ENCODE peak calls at places on chromosomes 4 and X, in four cellular contexts. One of them, this sample, is unnamed.

GRCh38 chr4:142474398-142475087 is 371.6 kb downstream of the INPP4B start:
- DNase-seq in heart right ventricle: no peak
- DNase-seq in spleen: no peak
- DNase-seq in left lung: no peak
- DNase-seq in this sample: peak; percentile 3

GRCh38 chr4:53929311-53929710 is 135.1 kb downstream of the CHIC2 start:
- DNase-seq in left lung: no peak
- DNase-seq in spleen: no peak
- DNase-seq in heart right ventricle: no peak
- DNase-seq in this sample: no peak

GRCh38 chr4:185005209-185005819 is 13.0 kb upstream of the HELT start:
- DNase-seq in left lung: peak; percentile 85
- DNase-seq in spleen: peak; percentile 92
- DNase-seq in heart right ventricle: peak; percentile 81
- DNase-seq in this sample: no peak

GRCh38 chr4:76090241-76090691 is 15.8 kb downstream of the ART3 start:
- DNase-seq in spleen: no peak
- DNase-seq in heart right ventricle: no peak
- DNase-seq in left lung: peak; percentile 53
- DNase-seq in this sample: peak; percentile 17

GRCh38 chr4:44771789-44772188 is 45.4 kb upstream of the GNPDA2 start:
- DNase-seq in heart right ventricle: no peak
- DNase-seq in spleen: no peak
- DNase-seq in left lung: no peak
- DNase-seq in this sample: no peak

GRCh38 chr4:152957437-152958185 is 21.5 kb downstream of the FHDC1 start:
- DNase-seq in spleen: no peak
- DNase-seq in heart right ventricle: peak; percentile 64
- DNase-seq in left lung: peak; percentile 67
- DNase-seq in this sample: no peak

GRCh38 chrX:112636951-112637541 is 42.7 kb downstream of the LHFPL1 start:
- DNase-seq in left lung: no peak
- DNase-seq in heart right ventricle: no peak
- DNase-seq in spleen: no peak
- DNase-seq in this sample: no peak

GRCh38 chr4:37873383-37873782 is 17.5 kb upstream of the TBC1D1 start:
- DNase-seq in heart right ventricle: no peak
- DNase-seq in left lung: no peak
- DNase-seq in spleen: no peak
- DNase-seq in this sample: no peak

GRCh38 chrX:82134378-82134777 is 932.5 kb downstream of the SH3BGRL start:
- DNase-seq in spleen: no peak
- DNase-seq in left lung: no peak
- DNase-seq in heart right ventricle: no peak
- DNase-seq in this sample: no peak

GRCh38 chr4:185597532-185598188 is 62.4 kb upstream of the PDLIM3 start:
- DNase-seq in left lung: peak; percentile 52
- DNase-seq in spleen: peak; percentile 87
- DNase-seq in heart right ventricle: peak; percentile 72
- DNase-seq in this sample: peak; percentile 20

GRCh38 chr4:9771069-9771468 is 10.4 kb upstream of the DRD5 start:
- DNase-seq in heart right ventricle: no peak
- DNase-seq in left lung: no peak
- DNase-seq in spleen: no peak
- DNase-seq in this sample: no peak

GRCh38 chr4:9764155-9764696 is 17.2 kb upstream of the DRD5 start:
- DNase-seq in spleen: no peak
- DNase-seq in left lung: no peak
- DNase-seq in heart right ventricle: no peak
- DNase-seq in this sample: no peak

GRCh38 chr4:9762823-9763475 is 18.5 kb upstream of the DRD5 start:
- DNase-seq in left lung: peak; percentile 48
- DNase-seq in heart right ventricle: no peak
- DNase-seq in spleen: no peak
- DNase-seq in this sample: peak; percentile 34

DNA sequence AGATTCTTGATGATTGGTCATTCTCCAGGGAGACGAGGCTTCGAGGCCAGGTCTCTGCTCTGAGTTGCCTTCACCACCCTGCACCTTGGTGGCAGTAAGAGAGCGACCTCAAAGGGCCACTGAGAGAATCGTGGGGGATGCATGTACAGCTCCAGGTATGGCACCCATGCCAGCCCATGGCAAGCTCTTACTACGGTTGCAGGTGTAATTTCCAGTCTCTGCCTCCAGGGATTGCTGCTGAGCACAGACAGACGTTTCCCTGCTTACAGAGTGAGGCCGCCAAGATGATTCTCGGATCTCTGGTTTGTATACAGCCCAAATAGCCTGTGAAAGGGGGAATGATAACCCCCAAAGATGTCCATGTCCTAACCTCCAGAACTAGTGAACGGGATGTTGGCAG is 16.3 kb upstream of the DRD5 start:
- DNase-seq in heart right ventricle: no peak
- DNase-seq in spleen: no peak
- DNase-seq in left lung: no peak
- DNase-seq in this sample: peak; percentile 31
- TF ChIP-seq CTCF in heart right ventricle: peak; percentile 48
- TF ChIP-seq CTCF in spleen: peak; percentile 26
- TF ChIP-seq CTCF in left lung: peak; percentile 30
- TF ChIP-seq CTCF in this sample: peak; percentile 65

DNA sequence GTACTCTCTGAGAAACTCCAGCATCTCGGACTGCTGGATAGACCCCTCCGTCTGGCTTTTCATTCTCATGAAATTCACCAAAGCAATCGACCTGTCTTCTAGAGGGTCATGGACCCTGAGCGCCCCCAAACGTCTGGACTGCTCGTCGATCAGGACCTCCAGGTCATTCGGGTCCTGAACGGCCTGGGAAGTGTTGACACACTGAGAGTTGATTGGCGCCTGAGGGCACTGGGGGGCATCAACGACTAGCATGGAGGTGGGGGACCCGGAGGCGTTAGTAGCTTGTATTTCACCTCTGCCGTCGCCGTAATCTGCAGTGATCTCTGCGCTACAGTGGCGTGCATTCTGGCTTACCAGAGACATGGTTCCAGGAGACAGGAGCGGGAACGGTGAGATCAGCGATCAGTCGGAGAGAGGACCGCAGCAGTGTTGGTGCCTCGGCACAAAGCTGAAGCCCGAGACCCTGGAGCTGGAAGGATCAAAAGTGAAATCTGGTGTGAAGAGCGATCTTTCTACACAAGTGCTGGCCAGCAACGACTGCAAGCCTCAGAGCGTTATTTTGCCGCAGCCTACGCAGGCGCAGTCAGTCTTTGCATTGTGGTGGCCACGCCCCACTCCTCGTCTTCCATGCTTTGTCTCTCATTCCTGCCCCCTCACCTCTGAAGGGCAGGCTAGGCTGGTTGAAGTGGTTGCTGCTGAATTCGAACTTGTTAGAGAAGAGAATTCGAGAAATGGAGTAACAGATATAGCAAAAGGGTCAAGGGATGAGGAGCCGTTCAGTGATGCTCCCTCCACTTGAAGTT is at the start of gene MAGEE2:
- DNase-seq in spleen: peak; percentile 56
- DNase-seq in heart right ventricle: peak; percentile 18
- DNase-seq in left lung: no peak
- DNase-seq in this sample: no peak
- TF ChIP-seq CTCF in spleen: no peak
- TF ChIP-seq CTCF in heart right ventricle: no peak
- TF ChIP-seq CTCF in left lung: no peak
- TF ChIP-seq CTCF in this sample: no peak

DNA sequence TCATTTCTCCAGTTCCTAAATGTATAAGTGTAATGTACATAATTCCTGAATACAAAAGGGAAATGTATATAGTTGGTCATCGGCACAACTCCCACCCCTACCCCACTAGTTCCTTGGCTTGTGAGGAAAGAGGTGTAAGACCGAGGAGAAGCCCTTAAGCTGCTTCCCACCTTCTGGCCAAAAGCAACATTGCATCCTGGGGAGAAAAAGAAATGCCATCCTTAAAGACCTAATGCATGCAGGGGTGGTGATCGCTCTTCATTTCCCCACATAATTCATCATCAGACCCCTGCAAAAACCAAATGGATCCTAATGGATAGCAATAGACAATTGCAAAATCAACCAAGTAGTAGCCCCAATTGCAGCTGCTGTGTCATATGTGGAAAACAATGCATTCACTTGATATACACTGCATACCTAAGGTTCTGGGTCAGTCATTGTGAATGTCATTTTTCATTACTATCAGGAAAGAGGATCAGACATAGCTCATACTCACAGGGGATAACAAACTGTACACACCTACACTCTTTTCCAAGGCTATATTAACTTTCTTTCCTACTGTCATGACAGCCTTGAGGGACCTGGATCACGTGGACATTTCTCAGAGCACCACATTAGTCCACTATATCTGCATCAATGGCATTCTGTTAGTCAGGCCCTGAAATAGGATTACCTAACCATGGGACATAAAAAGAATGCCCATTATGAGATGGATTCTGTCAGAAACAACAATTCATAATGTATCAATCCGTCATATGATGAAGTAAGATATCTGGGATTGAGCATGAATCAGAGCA is 31.7 kb upstream of the NFXL1 start:
- DNase-seq in heart right ventricle: no peak
- DNase-seq in spleen: no peak
- DNase-seq in left lung: no peak
- DNase-seq in this sample: no peak
- TF ChIP-seq CTCF in heart right ventricle: no peak
- TF ChIP-seq CTCF in spleen: no peak
- TF ChIP-seq CTCF in left lung: no peak
- TF ChIP-seq CTCF in this sample: peak; percentile 17

DNA sequence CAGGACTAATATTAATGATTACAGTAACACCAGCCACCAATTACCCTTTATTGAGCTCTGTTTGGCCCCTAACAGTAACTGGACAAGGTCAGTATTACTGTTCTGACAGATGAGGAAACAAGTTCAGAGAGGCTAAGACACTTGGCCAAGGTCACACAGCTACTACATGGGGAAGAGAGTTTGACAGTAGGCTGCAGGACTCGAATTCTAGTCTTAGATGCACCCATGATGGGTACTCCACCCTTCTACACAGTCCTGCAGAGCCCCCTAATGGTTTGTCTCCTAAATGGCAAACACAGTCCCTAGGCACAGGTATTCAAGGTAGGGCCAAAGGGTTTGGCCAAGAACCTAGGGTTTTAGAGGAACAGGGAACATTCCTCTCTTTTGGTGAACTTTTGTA is 93.9 kb downstream of the NSUN7 start:
- DNase-seq in heart right ventricle: no peak
- DNase-seq in spleen: no peak
- DNase-seq in left lung: no peak
- DNase-seq in this sample: no peak
- TF ChIP-seq CTCF in heart right ventricle: no peak
- TF ChIP-seq CTCF in spleen: peak; percentile 40
- TF ChIP-seq CTCF in left lung: peak; percentile 36
- TF ChIP-seq CTCF in this sample: peak; percentile 60

GRCh38 chr4:86223472-86223871 is 136.4 kb downstream of the MAPK10 start:
- DNase-seq in spleen: no peak
- DNase-seq in left lung: no peak
- DNase-seq in heart right ventricle: no peak
- DNase-seq in this sample: peak; percentile 9
- TF ChIP-seq CTCF in spleen: no peak
- TF ChIP-seq CTCF in left lung: no peak
- TF ChIP-seq CTCF in heart right ventricle: no peak
- TF ChIP-seq CTCF in this sample: peak; percentile 62

DNA sequence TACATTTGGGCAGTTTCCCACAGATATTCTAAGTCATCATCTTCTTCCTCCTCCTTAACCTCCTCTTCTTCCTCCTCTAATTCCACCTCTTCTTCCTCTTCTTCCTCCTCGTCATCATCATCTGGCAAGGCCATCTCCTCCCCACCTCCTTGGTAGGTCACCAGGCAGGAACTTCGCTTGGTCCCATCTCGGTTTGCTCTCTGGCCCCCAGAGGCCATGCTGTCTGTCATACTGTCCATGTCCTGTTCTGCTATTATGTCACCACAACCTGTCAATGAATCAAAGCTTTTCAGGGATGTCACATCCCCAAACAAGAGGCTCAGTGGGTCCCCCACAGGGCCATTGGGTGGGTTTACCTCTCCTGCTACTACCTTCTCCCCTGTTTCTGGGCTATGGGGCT is 13.5 kb downstream of the AMER1 start:
- DNase-seq in spleen: no peak
- DNase-seq in heart right ventricle: no peak
- DNase-seq in left lung: no peak
- DNase-seq in this sample: no peak
- TF ChIP-seq CTCF in spleen: no peak
- TF ChIP-seq CTCF in heart right ventricle: no peak
- TF ChIP-seq CTCF in left lung: no peak
- TF ChIP-seq CTCF in this sample: no peak

GRCh38 chrX:118973389-118974087 is 880 bp upstream of the LONRF3 start:
- DNase-seq in heart right ventricle: peak; percentile 18
- DNase-seq in spleen: peak; percentile 76
- DNase-seq in left lung: no peak
- DNase-seq in this sample: no peak

GRCh38 chrX:118974088-118974907 is at the start of gene LONRF3:
- DNase-seq in heart right ventricle: peak; percentile 65
- DNase-seq in left lung: peak; percentile 81
- DNase-seq in spleen: peak; percentile 90
- DNase-seq in this sample: peak; percentile 2

GRCh38 chrX:118976599-118977340 is 2.4 kb downstream of the LONRF3 start:
- DNase-seq in spleen: peak; percentile 84
- DNase-seq in left lung: peak; percentile 66
- DNase-seq in heart right ventricle: peak; percentile 39
- DNase-seq in this sample: peak; percentile 18

GRCh38 chrX:118975831-118976598 is 1.6 kb downstream of the LONRF3 start:
- DNase-seq in spleen: peak; percentile 84
- DNase-seq in left lung: peak; percentile 86
- DNase-seq in heart right ventricle: peak; percentile 74
- DNase-seq in this sample: peak; percentile 25

GRCh38 chrX:118974908-118975671 is 672 bp downstream of the LONRF3 start:
- DNase-seq in spleen: peak; percentile 88
- DNase-seq in left lung: peak; percentile 46
- DNase-seq in heart right ventricle: peak; percentile 32
- DNase-seq in this sample: peak; percentile 30
- TF ChIP-seq CTCF in spleen: no peak
- TF ChIP-seq CTCF in left lung: no peak
- TF ChIP-seq CTCF in heart right ventricle: no peak
- TF ChIP-seq CTCF in this sample: no peak

DNA sequence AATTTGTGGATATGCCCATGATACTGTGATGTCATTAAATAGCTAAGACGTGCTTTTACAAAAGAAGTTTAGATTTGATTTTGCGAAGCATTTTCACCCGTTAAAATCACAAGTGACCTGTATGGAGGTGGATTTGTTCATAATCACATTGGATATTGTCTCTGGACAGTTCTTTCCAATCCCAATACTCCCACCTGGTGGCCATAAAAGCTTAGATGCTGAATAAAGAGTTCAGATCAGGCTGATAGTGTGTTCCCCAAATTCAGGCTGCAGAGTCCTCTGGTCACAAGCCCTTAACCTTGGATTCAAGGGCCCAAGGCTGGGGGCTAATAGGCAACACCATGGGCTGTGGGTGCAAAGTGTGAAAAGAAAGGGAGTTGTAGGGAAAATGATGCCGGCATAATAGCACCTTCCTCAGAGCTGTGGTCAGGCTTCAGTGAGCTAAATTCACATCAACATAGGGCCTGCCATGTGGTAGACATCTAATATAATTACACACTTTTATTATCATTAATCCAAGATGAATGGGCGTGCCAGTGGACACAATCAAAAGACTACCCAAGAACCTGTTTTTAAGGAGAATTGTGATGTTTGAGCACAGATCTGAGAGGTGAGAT is 28.1 kb downstream of the SMIM43 start:
- DNase-seq in left lung: no peak
- DNase-seq in heart right ventricle: no peak
- DNase-seq in spleen: no peak
- DNase-seq in this sample: no peak
- TF ChIP-seq CTCF in left lung: peak; percentile 4
- TF ChIP-seq CTCF in heart right ventricle: peak; percentile 60
- TF ChIP-seq CTCF in spleen: peak; percentile 44
- TF ChIP-seq CTCF in this sample: peak; percentile 47

This sample was measured in GM06990.